ENCODE peak calls at places on chromosome 1, in seven cellular contexts. P is mesendoderm, B is H9, X is trophoblast cell, I is IMR-90, U is mesenchymal stem cell, T is neuronal stem cell. N is an unnamed sample.

GRCh38 chr1:157697781-157698569 is 2.6 kb downstream of the FCRL3 start:
- DNase-seq in T (no peak), B (no peak), U (no peak), I (no peak), P (peak; percentile 83), X (no peak), N (no peak)

GRCh38 chr1:17199267-17200044 is 5.5 kb upstream of the PADI1 start:
- DNase-seq in B (no peak), U (no peak), T (no peak), I (peak; percentile 22), X (no peak), P (no peak), N (no peak)

GRCh38 chr1:234529661-234530237 is 50.8 kb upstream of the TARBP1 start:
- DNase-seq in B (no peak), U (no peak), T (no peak), P (no peak), X (no peak), I (no peak), N (no peak)

GRCh38 chr1:222043444-222044292 is 301.8 kb upstream of the DUSP10 start:
- DNase-seq in P (no peak), X (no peak), B (no peak), T (no peak), U (peak; percentile 99), I (peak; percentile 98), N (no peak)

GRCh38 chr1:11746092-11746491 is 10.2 kb downstream of the AGTRAP start:
- DNase-seq in X (no peak), I (peak; percentile 42), T (no peak), U (no peak), B (no peak), P (no peak), N (no peak)

GRCh38 chr1:211200311-211200710 is 58.9 kb upstream of the RCOR3 start:
- DNase-seq in T (no peak), P (no peak), I (no peak), U (no peak), B (no peak), X (no peak), N (no peak)

GRCh38 chr1:184270556-184270955 is 116.3 kb upstream of the C1orf21 start:
- DNase-seq in T (no peak), U (peak; percentile 12), B (peak; percentile 43), X (no peak), P (peak; percentile 72), I (peak; percentile 20), N (peak; percentile 7)

GRCh38 chr1:162708286-162708685 is 76.0 kb downstream of the DDR2 start:
- DNase-seq in X (no peak), P (no peak), I (no peak), B (no peak), T (no peak), U (no peak), N (no peak)

GRCh38 chr1:150572918-150573647 is 6.3 kb downstream of the MCL1 start:
- DNase-seq in I (no peak), U (peak; percentile 86), P (no peak), T (no peak), X (no peak), B (peak; percentile 41), N (no peak)

GRCh38 chr1:36883315-36883949 is 150.9 kb downstream of the GRIK3 start:
- DNase-seq in B (peak; percentile 2), P (no peak), U (no peak), I (no peak), T (no peak), X (no peak), N (no peak)
- H2BK5ac ChIP-seq in B (no peak overlapping the region), P (no peak overlapping the region), U (no peak overlapping the region), I (no peak overlapping the region), T (no peak overlapping the region), X (no peak overlapping the region), N (no peak overlapping the region)

GRCh38 chr1:68028566-68028965 is 21.9 kb downstream of the DIRAS3 start:
- DNase-seq in X (no peak), B (no peak), I (no peak), P (no peak), U (no peak), T (no peak), N (no peak)

GRCh38 chr1:68024635-68025338 is 25.6 kb downstream of the DIRAS3 start:
- DNase-seq in U (no peak), X (no peak), P (no peak), T (no peak), I (no peak), B (no peak), N (no peak)

DNA sequence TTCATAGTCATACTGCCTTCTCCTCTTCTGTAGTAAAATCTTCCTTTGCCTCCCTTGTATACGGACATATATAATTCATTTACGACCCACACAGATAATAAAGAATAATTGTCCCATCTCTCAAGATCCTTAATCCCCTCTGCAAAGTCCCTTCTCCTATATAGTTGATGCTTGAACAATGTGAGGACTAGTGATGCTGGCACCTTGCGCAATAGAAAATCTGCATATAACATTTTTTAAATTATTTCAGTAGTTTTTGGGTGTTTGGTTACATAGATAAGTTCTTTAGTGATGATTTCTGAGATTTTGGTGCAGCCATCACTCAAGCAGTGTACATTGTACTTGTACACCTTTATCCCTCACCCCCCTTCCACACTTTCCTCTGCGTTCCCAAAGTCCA is 21.0 kb downstream of the DIRAS3 start:
- DNase-seq in X (no peak), U (no peak), T (no peak), B (no peak), P (no peak), I (no peak), N (no peak)
- H2BK5ac ChIP-seq in X (no peak overlapping the region), U (no peak overlapping the region), T (no peak overlapping the region), B (no peak overlapping the region), P (no peak overlapping the region), I (no peak overlapping the region), N (no peak overlapping the region)

GRCh38 chr1:24126023-24126671 is 14.2 kb upstream of the MYOM3 start:
- DNase-seq in U (no peak), X (no peak), P (no peak), T (no peak), I (peak; percentile 29), B (no peak), N (no peak)
- H2BK5ac ChIP-seq in U (no peak overlapping the region), X (no peak overlapping the region), P (no peak overlapping the region), T (no peak overlapping the region), I (no peak overlapping the region), B (no peak overlapping the region), N (no peak overlapping the region)

GRCh38 chr1:94104776-94105462 is 16.0 kb downstream of the ABCA4 start:
- DNase-seq in X (no peak), U (no peak), P (no peak), I (no peak), T (no peak), B (no peak), N (no peak)

GRCh38 chr1:94104127-94104684 is 16.7 kb downstream of the ABCA4 start:
- DNase-seq in T (no peak), P (no peak), I (no peak), U (no peak), X (no peak), B (no peak), N (no peak)

GRCh38 chr1:94102126-94102525 is 18.8 kb downstream of the ABCA4 start:
- DNase-seq in X (no peak), T (no peak), I (no peak), P (no peak), B (no peak), U (no peak), N (no peak)

GRCh38 chr1:94105501-94105952 is 15.4 kb downstream of the ABCA4 start:
- DNase-seq in B (no peak), T (no peak), I (no peak), U (no peak), P (no peak), X (peak; percentile 62), N (no peak)

DNA sequence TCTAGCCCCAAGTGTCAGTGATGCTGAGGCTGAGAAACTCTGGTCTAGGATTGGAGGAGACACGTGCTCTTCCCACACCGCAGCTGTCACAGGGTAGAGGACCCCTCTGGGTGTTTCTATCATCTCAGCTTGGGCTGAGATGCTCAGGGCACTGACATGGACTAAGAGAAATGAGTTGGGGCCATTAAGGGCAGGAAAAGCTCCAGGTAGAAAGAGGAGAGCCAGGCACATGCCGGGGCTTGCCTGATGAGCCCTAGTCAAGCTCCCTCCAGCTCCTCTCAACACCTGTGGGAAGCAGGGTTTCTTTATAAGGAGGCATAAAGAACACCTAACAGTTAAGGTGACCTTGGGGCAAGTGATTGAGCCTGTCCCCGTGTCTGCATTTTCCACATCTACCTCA is 17.3 kb downstream of the ABCA4 start:
- DNase-seq in X (no peak), T (no peak), U (no peak), B (no peak), P (no peak), I (no peak), N (no peak)
- H2BK5ac ChIP-seq in X (peak overlapping the region; percentile 97), T (no peak overlapping the region), U (no peak overlapping the region), B (no peak overlapping the region), P (no peak overlapping the region), I (no peak overlapping the region), N (no peak overlapping the region)

GRCh38 chr1:214617843-214618242 is 14.8 kb downstream of the CENPF start:
- DNase-seq in I (no peak), B (no peak), X (no peak), U (no peak), T (no peak), P (no peak), N (no peak)

GRCh38 chr1:214615871-214616270 is 12.9 kb downstream of the CENPF start:
- DNase-seq in T (no peak), U (no peak), X (no peak), B (no peak), I (peak; percentile 77), P (no peak), N (no peak)

GRCh38 chr1:214617246-214617645 is 14.3 kb downstream of the CENPF start:
- DNase-seq in B (no peak), P (no peak), U (no peak), X (no peak), I (no peak), T (no peak), N (no peak)

GRCh38 chr1:214609692-214610091 is 6.7 kb downstream of the CENPF start:
- DNase-seq in B (no peak), U (no peak), X (no peak), P (no peak), I (no peak), T (no peak), N (no peak)

DNA sequence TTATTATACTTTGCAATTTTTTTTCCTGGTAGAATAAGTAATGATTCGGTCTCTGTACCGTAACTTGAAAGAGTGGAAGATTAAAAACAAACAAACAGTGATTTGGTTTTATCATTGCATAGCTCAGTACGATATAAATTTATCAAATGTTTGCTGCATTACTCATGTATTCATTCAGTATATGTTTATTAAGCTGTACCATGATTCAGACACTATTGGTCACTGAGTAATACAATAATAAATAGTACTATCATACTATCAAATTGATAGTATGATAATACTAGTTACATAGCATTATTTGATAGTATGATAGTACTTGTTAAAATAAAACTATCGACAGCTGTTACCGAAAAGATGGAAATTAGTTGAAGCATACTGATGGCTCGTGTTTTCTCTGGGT is 12.1 kb downstream of the CENPF start:
- DNase-seq in X (no peak), P (no peak), U (no peak), B (no peak), T (no peak), I (peak; percentile 74), N (no peak)
- H2BK5ac ChIP-seq in X (no peak overlapping the region), P (no peak overlapping the region), U (no peak overlapping the region), B (no peak overlapping the region), T (no peak overlapping the region), I (peak overlapping the region; percentile 10), N (no peak overlapping the region)

GRCh38 chr1:53356637-53357036 is 28.8 kb upstream of the LRP8 start:
- DNase-seq in B (no peak), U (no peak), T (no peak), X (no peak), I (no peak), P (no peak), N (no peak)
- H2BK5ac ChIP-seq in B (no peak overlapping the region), U (no peak overlapping the region), T (no peak overlapping the region), X (no peak overlapping the region), I (no peak overlapping the region), P (no peak overlapping the region), N (no peak overlapping the region)

GRCh38 chr1:118998171-118998570 is 10.0 kb upstream of the TBX15 start:
- DNase-seq in U (no peak), I (no peak), P (no peak), B (no peak), X (no peak), T (no peak), N (no peak)
- H2BK5ac ChIP-seq in U (no peak overlapping the region), I (no peak overlapping the region), P (no peak overlapping the region), B (no peak overlapping the region), X (no peak overlapping the region), T (no peak overlapping the region), N (no peak overlapping the region)